ENCODE peak calls at places on chromosomes 3 and 15, in five cellular contexts. L is PC-9, X is hepatocyte, E is SK-N-SH, N is PC-3. R is an unnamed sample. For H3K9me2, the result is how much of the 10 kb centered on the place peaks cover.

GRCh38 chr3:53938645-53939044 is 47.0 kb upstream of the SELENOK start:
- DNase-seq in L (no peak), X (peak), E (peak), N (peak), R (peak)

GRCh38 chr15:64693134-64693533 is 82.3 kb downstream of the RBPMS2 start:
- DNase-seq in L (no peak), X (peak), E (no peak), N (peak), R (no peak)

GRCh38 chr3:63918321-63918720 is 6.1 kb upstream of the SCAANT1 start:
- DNase-seq in L (peak), X (no peak), E (no peak), N (peak), R (no peak)

GRCh38 chr3:162932503-162932902 is 1435.9 kb downstream of the OTOL1 start:
- DNase-seq in L (no peak), X (no peak), E (no peak), N (no peak), R (no peak)

GRCh38 chr3:134667461-134667860 is 16.6 kb upstream of the KY start:
- DNase-seq in L (no peak), X (no peak), E (no peak), N (no peak), R (no peak)

GRCh38 chr15:35874260-35874905 is 328.4 kb upstream of the DPH6 start:
- DNase-seq in L (peak), X (peak), E (no peak), N (peak), R (no peak)

GRCh38 chr3:170056710-170057454 is 19.1 kb downstream of the GPR160 start:
- DNase-seq in L (no peak), X (no peak), E (no peak), N (no peak), R (peak)

GRCh38 chr3:38600551-38600950 is 48.9 kb downstream of the SCN5A start:
- DNase-seq in L (no peak), X (no peak), E (no peak), N (no peak), R (no peak)

GRCh38 chr15:98658831-98659699 is 10.7 kb downstream of the IGF1R start:
- DNase-seq in L (peak), X (peak), E (peak), N (peak), R (peak)

GRCh38 chr15:43133429-43134156 is at the start of gene TMEM62:
- DNase-seq in L (peak), X (peak), E (peak), N (peak), R (peak)

GRCh38 chr3:113194747-113195400 is 16.5 kb upstream of the BOC start:
- DNase-seq in L (no peak), X (peak), E (peak), N (no peak), R (no peak)

GRCh38 chr3:72830452-72831217 is 17.6 kb downstream of the SHQ1 start:
- DNase-seq in L (no peak), X (no peak), E (no peak), N (peak), R (no peak)

GRCh38 chr15:87348746-87349145 is 907.8 kb downstream of the NTRK3 start:
- DNase-seq in L (no peak), X (peak), E (no peak), N (peak), R (no peak)

GRCh38 chr3:158405507-158405906 is 165.5 kb upstream of the MLF1 start:
- DNase-seq in L (no peak), X (no peak), E (no peak), N (no peak), R (no peak)

GRCh38 chr3:45872569-45872968 is 13.8 kb upstream of the CCR9 start:
- DNase-seq in L (no peak), X (no peak), E (no peak), N (no peak), R (no peak)

GRCh38 chr3:23713641-23714040 is 92.1 kb upstream of the UBE2E1 start:
- DNase-seq in L (no peak), X (no peak), E (no peak), N (no peak), R (no peak)

GRCh38 chr3:33299395-33300081 is 22.3 kb downstream of the FBXL2 start:
- DNase-seq in L (peak), X (no peak), E (no peak), N (peak), R (no peak)

GRCh38 chr3:50913279-50913678 is 238.6 kb downstream of the DOCK3 start:
- DNase-seq in L (peak), X (no peak), E (no peak), N (peak), R (no peak)

GRCh38 chr15:61582092-61582491 is 353.0 kb upstream of the RORA start:
- DNase-seq in L (no peak), X (no peak), E (no peak), N (no peak), R (no peak)

GRCh38 chr15:49441816-49442215 is 18.8 kb downstream of the FGF7 start:
- DNase-seq in L (no peak), X (no peak), E (no peak), N (no peak), R (no peak)

GRCh38 chr3:128808672-128809071 is 70.7 kb upstream of the ACAD9 start:
- DNase-seq in L (no peak), X (no peak), E (no peak), N (no peak), R (no peak)

GRCh38 chr3:190718097-190718496 is 144.4 kb downstream of the GMNC start:
- DNase-seq in L (no peak), X (no peak), E (no peak), N (no peak), R (no peak)

GRCh38 chr3:183774631-183775030 is 50.7 kb downstream of the MAP6D1 start:
- DNase-seq in L (peak), X (no peak), E (no peak), N (no peak), R (no peak)

GRCh38 chr3:70829101-70829500 is 516.7 kb upstream of the MDFIC2 start:
- DNase-seq in L (no peak), X (peak), E (no peak), N (no peak), R (no peak)

GRCh38 chr3:131233900-131234667 is 147.5 kb upstream of the NUDT16 start:
- DNase-seq in L (no peak), X (no peak), E (peak), N (no peak), R (no peak)

GRCh38 chr3:177250108-177250507 is 52.8 kb upstream of the TBL1XR1 start:
- DNase-seq in L (no peak), X (no peak), E (no peak), N (no peak), R (no peak)

GRCh38 chr15:101652783-101653430 is 726 bp upstream of the TM2D3 start:
- DNase-seq in L (no peak), X (no peak), E (no peak), N (peak), R (no peak)

GRCh38 chr15:45456212-45457106 is 66.1 kb downstream of the SLC30A4 start:
- DNase-seq in L (peak), X (peak), E (peak), N (peak), R (no peak)

GRCh38 chr3:186746008-186746407 is 28.8 kb downstream of the KNG1 start:
- DNase-seq in L (peak), X (peak), E (no peak), N (no peak), R (no peak)

GRCh38 chr15:98421419-98422085 is 226.8 kb upstream of the IGF1R start:
- DNase-seq in L (no peak), X (peak), E (peak), N (peak), R (peak)

GRCh38 chr3:196138927-196139680 is 57.2 kb upstream of the TFRC start:
- DNase-seq in L (peak), X (peak), E (no peak), N (no peak), R (no peak)

GRCh38 chr3:39260957-39261356 is 18.9 kb downstream of the CX3CR1 start:
- DNase-seq in L (peak), X (peak), E (peak), N (peak), R (peak)

GRCh38 chr15:96361309-96362000 is 31.0 kb downstream of the NR2F2 start:
- DNase-seq in L (no peak), X (no peak), E (peak), N (no peak), R (no peak)

GRCh38 chr15:98663606-98664005 is 15.3 kb downstream of the IGF1R start:
- DNase-seq in L (no peak), X (no peak), E (no peak), N (no peak), R (no peak)

GRCh38 chr15:72421484-72421883 is 23.4 kb downstream of the TMEM202 start:
- DNase-seq in L (no peak), X (no peak), E (no peak), N (no peak), R (no peak)

GRCh38 chr3:153513236-153513635 is 351.2 kb downstream of the RAP2B start:
- DNase-seq in L (no peak), X (peak), E (no peak), N (peak), R (peak)

GRCh38 chr15:45522179-45522930 is at the start of gene SLC30A4:
- DNase-seq in L (no peak), X (peak), E (peak), N (peak), R (peak)

GRCh38 chr3:172259191-172259590 is 189.1 kb downstream of the GHSR start:
- DNase-seq in L (no peak), X (no peak), E (no peak), N (no peak), R (no peak)

GRCh38 chr15:70812827-70813364 is 41.1 kb downstream of the LARP6 start:
- DNase-seq in L (no peak), X (no peak), E (no peak), N (peak), R (no peak)

GRCh38 chr3:46860381-46861292 is 2.6 kb downstream of the MYL3 start:
- DNase-seq in L (no peak), X (peak), E (no peak), N (peak), R (peak)

GRCh38 chr15:57931570-57931969 is 133.9 kb downstream of the ALDH1A2 start:
- DNase-seq in L (no peak), X (no peak), E (no peak), N (no peak), R (no peak)
- TF ChIP-seq CTCF in L (no peak), X (no peak), E (no peak), N (no peak), R (no peak)

DNA sequence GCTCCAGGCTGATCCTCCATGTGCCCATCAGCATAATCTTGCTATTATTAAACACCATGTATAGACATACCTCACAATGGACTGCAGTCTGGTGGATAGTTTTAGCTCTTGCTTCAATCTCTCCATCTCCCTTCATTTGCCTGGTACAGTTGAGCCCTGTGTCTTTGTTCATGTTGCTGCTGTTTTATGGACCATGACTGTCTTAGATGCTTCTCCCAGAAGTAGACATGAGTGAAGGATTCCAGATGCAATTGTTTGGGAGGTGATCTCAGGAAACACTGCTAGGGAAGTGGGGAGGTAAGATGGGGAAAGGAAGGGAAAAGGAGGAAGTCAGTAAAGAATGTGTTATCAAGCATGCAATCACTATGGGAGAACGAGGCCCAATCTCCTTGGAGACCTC is 36.3 kb upstream of the CTNNB1 start:
- DNase-seq in L (no peak), X (no peak), E (no peak), N (no peak), R (no peak)
- H3K9me2 ChIP-seq in L (under half), X (under half), E (under half), N (under half), R (under half)

GRCh38 chr15:59632714-59633113 is 21.1 kb downstream of the GCNT3 start:
- DNase-seq in L (no peak), X (peak), E (no peak), N (peak), R (no peak)
- TF ChIP-seq CTCF in L (no peak), X (peak), E (peak), N (peak), R (peak)

GRCh38 chr3:41164776-41165175 is 34.5 kb upstream of the CTNNB1 start:
- DNase-seq in L (no peak), X (no peak), E (no peak), N (no peak), R (no peak)
- H3K9me2 ChIP-seq in L (under half), X (under half), E (under half), N (under half), R (under half)

GRCh38 chr3:73846951-73847350 is 222.2 kb upstream of the PDZRN3 start:
- DNase-seq in L (no peak), X (no peak), E (no peak), N (no peak), R (no peak)

DNA sequence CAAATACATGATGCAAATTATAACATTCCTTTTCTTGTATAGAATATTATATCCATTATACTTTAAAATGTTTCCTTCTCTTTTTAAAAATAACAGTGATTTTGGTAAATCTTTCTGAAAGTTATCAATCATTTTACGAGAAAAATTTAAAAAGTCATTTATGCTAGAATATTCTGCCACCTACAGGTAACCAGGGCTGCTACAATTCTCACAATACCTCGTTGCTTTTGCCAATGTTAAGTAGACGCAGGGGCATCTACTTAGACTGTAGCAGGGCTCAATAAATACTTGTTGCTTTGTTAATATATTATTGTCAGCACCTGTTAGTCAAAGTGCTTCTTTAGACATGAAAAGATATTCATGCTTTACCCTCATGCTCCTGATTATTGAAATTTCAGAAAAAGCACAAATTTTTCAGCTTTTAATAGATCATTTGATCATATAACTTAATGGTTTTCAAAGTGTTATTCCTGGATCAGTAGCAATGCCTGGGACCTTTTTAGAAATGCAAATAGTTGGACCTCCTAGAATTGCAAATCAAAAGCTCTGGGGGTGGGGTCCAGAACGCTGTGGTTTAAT is 223.5 kb upstream of the PDZRN3 start:
- DNase-seq in L (no peak), X (peak), E (peak), N (peak), R (no peak)
- TF ChIP-seq CTCF in L (peak), X (peak), E (peak), N (peak), R (peak)

GRCh38 chr3:69353492-69353891 is 32.4 kb downstream of the FRMD4B start:
- DNase-seq in L (no peak), X (no peak), E (no peak), N (no peak), R (no peak)
- H3K9me2 ChIP-seq in L (under half), X (under half), E (under half), N (under half), R (under half)

GRCh38 chr15:51533672-51534398 is 88.7 kb downstream of the DMXL2 start:
- DNase-seq in L (no peak), X (no peak), E (no peak), N (peak), R (no peak)

GRCh38 chr15:51536965-51537574 is 85.5 kb downstream of the DMXL2 start:
- DNase-seq in L (no peak), X (peak), E (peak), N (peak), R (peak)
- TF ChIP-seq CTCF in L (peak), X (peak), E (peak), N (peak), R (peak)